ENCODE peak calls at places on chromosomes 5 and 9, in six cellular contexts. R, X, L, C, K and Y are unnamed samples.

GRCh38 chr9:111094433-111095421 is 56.5 kb upstream of the LPAR1 start:
- DNase-seq in R (no peak), X (peak), L (no peak), C (no peak), K (peak), Y (no peak)

GRCh38 chr5:83270311-83270710 is 193.0 kb downstream of the XRCC4 start:
- DNase-seq in R (no peak), X (no peak), L (no peak), C (no peak), K (no peak), Y (no peak)

GRCh38 chr5:10695055-10695649 is 65.9 kb downstream of the DAP start:
- DNase-seq in R (peak), X (peak), L (peak), C (no peak), K (peak), Y (peak)

GRCh38 chr9:112094948-112095779 is 79.9 kb downstream of the SUSD1 start:
- DNase-seq in R (peak), X (no peak), L (no peak), C (no peak), K (no peak), Y (no peak)

GRCh38 chr5:173742432-173742816 is 126.0 kb upstream of the BOD1 start:
- DNase-seq in R (no peak), X (no peak), L (no peak), C (no peak), K (no peak), Y (no peak)

GRCh38 chr5:168177831-168178450 is 113.5 kb upstream of the WWC1 start:
- DNase-seq in R (no peak), X (no peak), L (peak), C (no peak), K (no peak), Y (no peak)

GRCh38 chr5:38515081-38515480 is 41.4 kb downstream of the LIFR start:
- DNase-seq in R (no peak), X (no peak), L (no peak), C (no peak), K (no peak), Y (no peak)

GRCh38 chr5:157562111-157562581 is 13.4 kb downstream of the ADAM19 start:
- DNase-seq in R (no peak), X (peak), L (peak), C (no peak), K (no peak), Y (no peak)

GRCh38 chr5:14595189-14595588 is 13.6 kb downstream of the OTULINL start:
- DNase-seq in R (no peak), X (no peak), L (no peak), C (peak), K (no peak), Y (no peak)

GRCh38 chr9:86598411-86599239 is 244.4 kb upstream of the TUT7 start:
- DNase-seq in R (no peak), X (no peak), L (peak), C (no peak), K (no peak), Y (no peak)

GRCh38 chr5:180623411-180623834 is 26.0 kb downstream of the FLT4 start:
- DNase-seq in R (no peak), X (no peak), L (no peak), C (no peak), K (no peak), Y (no peak)

GRCh38 chr5:10762178-10762775 is 1.2 kb upstream of the DAP start:
- DNase-seq in R (peak), X (no peak), L (peak), C (no peak), K (no peak), Y (no peak)

GRCh38 chr5:30040483-30041116 is 1152.9 kb upstream of the CDH6 start:
- DNase-seq in R (no peak), X (peak), L (peak), C (no peak), K (peak), Y (peak)

GRCh38 chr5:96934695-96935555 is 955 bp upstream of the LNPEP start:
- DNase-seq in R (peak), X (peak), L (peak), C (peak), K (peak), Y (peak)

GRCh38 chr5:22560115-22560514 is 293.0 kb downstream of the CDH12 start:
- DNase-seq in R (no peak), X (no peak), L (no peak), C (no peak), K (peak), Y (no peak)

GRCh38 chr5:44246986-44247385 is 142.2 kb downstream of the FGF10 start:
- DNase-seq in R (no peak), X (no peak), L (no peak), C (no peak), K (no peak), Y (no peak)

GRCh38 chr9:81477669-81478068 is 211.7 kb downstream of the TLE1 start:
- DNase-seq in R (no peak), X (no peak), L (no peak), C (no peak), K (no peak), Y (no peak)

GRCh38 chr5:11905209-11905608 is 963 bp upstream of the CTNND2 start:
- DNase-seq in R (no peak), X (no peak), L (peak), C (no peak), K (no peak), Y (no peak)

GRCh38 chr5:16590685-16591084 is 26.1 kb downstream of the RETREG1 start:
- DNase-seq in R (no peak), X (no peak), L (no peak), C (no peak), K (no peak), Y (no peak)

GRCh38 chr5:163789870-163790269 is 284.5 kb downstream of the MAT2B start:
- DNase-seq in R (no peak), X (no peak), L (no peak), C (no peak), K (no peak), Y (no peak)

GRCh38 chr5:165502893-165503696 is 1997.7 kb downstream of the MAT2B start:
- DNase-seq in R (no peak), X (no peak), L (no peak), C (no peak), K (no peak), Y (no peak)

GRCh38 chr5:53334431-53334941 is 145.9 kb upstream of the FST start:
- DNase-seq in R (no peak), X (peak), L (no peak), C (no peak), K (no peak), Y (no peak)

GRCh38 chr5:127031147-127031862 is 947 bp upstream of the MARCHF3 start:
- DNase-seq in R (peak), X (no peak), L (no peak), C (no peak), K (no peak), Y (no peak)

GRCh38 chr9:113151696-113152630 is 1.2 kb downstream of the SLC31A2 start:
- DNase-seq in R (no peak), X (no peak), L (no peak), C (no peak), K (no peak), Y (no peak)

GRCh38 chr9:14358523-14358922 is 44.6 kb upstream of the NFIB start:
- DNase-seq in R (no peak), X (no peak), L (no peak), C (no peak), K (peak), Y (no peak)

GRCh38 chr9:21964925-21965385 is 29.2 kb downstream of the CDKN2A start:
- DNase-seq in R (peak), X (peak), L (peak), C (peak), K (no peak), Y (no peak)

GRCh38 chr9:89522261-89522978 is 24.5 kb upstream of the SEMA4D start:
- DNase-seq in R (peak), X (no peak), L (no peak), C (peak), K (no peak), Y (no peak)